ENCODE peak calls at places on chromosomes 5 and 9, in seven cellular contexts. T, P, Y, I, D, G and E are unnamed samples.

GRCh38 chr5:80083115-80083890 is 48.2 kb downstream of the THBS4 start:
- DNase-seq in T (no peak), P (peak; percentile 65), Y (no peak), I (peak; percentile 78), D (no peak), G (no peak), E (peak; percentile 31)

GRCh38 chr9:108056083-108056804 is 566.7 kb upstream of the KLF4 start:
- DNase-seq in T (no peak), P (no peak), Y (no peak), I (peak; percentile 52), D (no peak), G (no peak), E (no peak)

GRCh38 chr5:168375214-168375613 is 83.8 kb downstream of the WWC1 start:
- DNase-seq in T (no peak), P (no peak), Y (no peak), I (no peak), D (no peak), G (no peak), E (no peak)

GRCh38 chr5:150488519-150489357 is 19.2 kb upstream of the NDST1 start:
- DNase-seq in T (no peak), P (no peak), Y (peak; percentile 76), I (no peak), D (no peak), G (no peak), E (peak; percentile 95)

GRCh38 chr9:106277931-106278330 is 583.6 kb downstream of the TMEM38B start:
- DNase-seq in T (no peak), P (no peak), Y (no peak), I (no peak), D (no peak), G (no peak), E (no peak)

GRCh38 chr9:2411459-2412215 is 209.9 kb upstream of the VLDLR start:
- DNase-seq in T (no peak), P (no peak), Y (no peak), I (no peak), D (no peak), G (no peak), E (no peak)

GRCh38 chr9:6562194-6562593 is 83.3 kb downstream of the GLDC start:
- DNase-seq in T (no peak), P (no peak), Y (no peak), I (no peak), D (no peak), G (no peak), E (no peak)

GRCh38 chr5:134136771-134137170 is 22.3 kb downstream of the TCF7 start:
- DNase-seq in T (no peak), P (peak; percentile 61), Y (peak; percentile 15), I (no peak), D (no peak), G (no peak), E (peak; percentile 41)

GRCh38 chr5:14263700-14264099 is 120.6 kb downstream of the TRIO start:
- DNase-seq in T (no peak), P (no peak), Y (no peak), I (no peak), D (no peak), G (no peak), E (no peak)

GRCh38 chr9:72292874-72293607 is 72.0 kb downstream of the ZFAND5 start:
- DNase-seq in T (no peak), P (no peak), Y (peak; percentile 36), I (peak; percentile 89), D (no peak), G (peak; percentile 19), E (no peak)

GRCh38 chr9:134590240-134591081 is 51.1 kb upstream of the COL5A1 start:
- DNase-seq in T (no peak), P (peak; percentile 53), Y (no peak), I (no peak), D (no peak), G (no peak), E (no peak)

GRCh38 chr5:1594336-1595106 is 70.8 kb upstream of the LPCAT1 start:
- DNase-seq in T (peak; percentile 67), P (peak; percentile 77), Y (peak; percentile 78), I (peak; percentile 83), D (peak; percentile 70), G (peak; percentile 20), E (no peak)

GRCh38 chr9:9862412-9862811 is 750.4 kb downstream of the PTPRD start:
- DNase-seq in T (no peak), P (no peak), Y (no peak), I (no peak), D (no peak), G (no peak), E (no peak)